ENCODE peak calls at places on chromosomes 16 and 17, in seven cellular contexts. One of them, this sample, is unnamed.

GRCh38 chr17:31535581-31535981 is 144.1 kb downstream of the RAB11FIP4 start:
- DNase-seq in stimulated activated naive CD8-positive, alpha-beta T cell treated with anti-CD3 and anti-CD28 coated beads, Interleukin-15, Interleukin-2, amounts not matched to agents 100 U/mL and 50 U/mL, for 24 hours: peak
- DNase-seq in stimulated activated CD4-positive, alpha-beta T cell treated with anti-CD3 and anti-CD28 coated beads, Interleukin-2, amount 100 ng/mL, for 48 hours: no peak
- DNase-seq in activated T-helper 1 cell treated with anti-CD3 and anti-CD28 coated beads, Interleukin-2, amount 50 U/mL, for 16 hours: no peak
- DNase-seq in NCI-H1436: no peak
- DNase-seq in HT-29: no peak
- DNase-seq in NCI-H1105: no peak
- DNase-seq in this sample: no peak

GRCh38 chr16:73040136-73040535 is 7.8 kb downstream of the ZFHX3 start:
- DNase-seq in stimulated activated naive CD8-positive, alpha-beta T cell treated with anti-CD3 and anti-CD28 coated beads, Interleukin-15, Interleukin-2, amounts not matched to agents 100 U/mL and 50 U/mL, for 24 hours: no peak
- DNase-seq in HT-29: no peak
- DNase-seq in activated T-helper 1 cell treated with anti-CD3 and anti-CD28 coated beads, Interleukin-2, amount 50 U/mL, for 16 hours: no peak
- DNase-seq in NCI-H1436: peak
- DNase-seq in NCI-H1105: peak
- DNase-seq in stimulated activated CD4-positive, alpha-beta T cell treated with anti-CD3 and anti-CD28 coated beads, Interleukin-2, amount 100 ng/mL, for 48 hours: no peak
- DNase-seq in this sample: no peak

GRCh38 chr16:11356573-11357331 is 11.5 kb downstream of the RMI2 start:
- DNase-seq in activated T-helper 1 cell treated with anti-CD3 and anti-CD28 coated beads, Interleukin-2, amount 50 U/mL, for 16 hours: peak
- DNase-seq in stimulated activated naive CD8-positive, alpha-beta T cell treated with anti-CD3 and anti-CD28 coated beads, Interleukin-15, Interleukin-2, amounts not matched to agents 100 U/mL and 50 U/mL, for 24 hours: peak
- DNase-seq in stimulated activated CD4-positive, alpha-beta T cell treated with anti-CD3 and anti-CD28 coated beads, Interleukin-2, amount 100 ng/mL, for 48 hours: peak
- DNase-seq in NCI-H1105: peak
- DNase-seq in NCI-H1436: peak
- DNase-seq in HT-29: peak
- DNase-seq in this sample: peak

GRCh38 chr16:78437352-78437968 is 338.0 kb downstream of the WWOX start:
- DNase-seq in NCI-H1436: peak
- DNase-seq in stimulated activated CD4-positive, alpha-beta T cell treated with anti-CD3 and anti-CD28 coated beads, Interleukin-2, amount 100 ng/mL, for 48 hours: peak
- DNase-seq in stimulated activated naive CD8-positive, alpha-beta T cell treated with anti-CD3 and anti-CD28 coated beads, Interleukin-15, Interleukin-2, amounts not matched to agents 100 U/mL and 50 U/mL, for 24 hours: peak
- DNase-seq in HT-29: peak
- DNase-seq in activated T-helper 1 cell treated with anti-CD3 and anti-CD28 coated beads, Interleukin-2, amount 50 U/mL, for 16 hours: no peak
- DNase-seq in NCI-H1105: no peak
- DNase-seq in this sample: peak

GRCh38 chr16:27238016-27238587 is 30.5 kb downstream of the NSMCE1 start:
- DNase-seq in NCI-H1436: no peak
- DNase-seq in NCI-H1105: no peak
- DNase-seq in stimulated activated CD4-positive, alpha-beta T cell treated with anti-CD3 and anti-CD28 coated beads, Interleukin-2, amount 100 ng/mL, for 48 hours: no peak
- DNase-seq in activated T-helper 1 cell treated with anti-CD3 and anti-CD28 coated beads, Interleukin-2, amount 50 U/mL, for 16 hours: no peak
- DNase-seq in stimulated activated naive CD8-positive, alpha-beta T cell treated with anti-CD3 and anti-CD28 coated beads, Interleukin-15, Interleukin-2, amounts not matched to agents 100 U/mL and 50 U/mL, for 24 hours: peak
- DNase-seq in HT-29: peak
- DNase-seq in this sample: no peak

GRCh38 chr17:7557825-7558543 is 566 bp upstream of the TNFSF13 start:
- DNase-seq in HT-29: peak
- DNase-seq in stimulated activated naive CD8-positive, alpha-beta T cell treated with anti-CD3 and anti-CD28 coated beads, Interleukin-15, Interleukin-2, amounts not matched to agents 100 U/mL and 50 U/mL, for 24 hours: peak
- DNase-seq in NCI-H1436: peak
- DNase-seq in NCI-H1105: peak
- DNase-seq in stimulated activated CD4-positive, alpha-beta T cell treated with anti-CD3 and anti-CD28 coated beads, Interleukin-2, amount 100 ng/mL, for 48 hours: no peak
- DNase-seq in activated T-helper 1 cell treated with anti-CD3 and anti-CD28 coated beads, Interleukin-2, amount 50 U/mL, for 16 hours: no peak
- DNase-seq in this sample: peak

GRCh38 chr17:27810211-27810901 is 10.0 kb upstream of the NOS2 start:
- DNase-seq in NCI-H1105: no peak
- DNase-seq in stimulated activated CD4-positive, alpha-beta T cell treated with anti-CD3 and anti-CD28 coated beads, Interleukin-2, amount 100 ng/mL, for 48 hours: peak
- DNase-seq in HT-29: no peak
- DNase-seq in NCI-H1436: no peak
- DNase-seq in activated T-helper 1 cell treated with anti-CD3 and anti-CD28 coated beads, Interleukin-2, amount 50 U/mL, for 16 hours: no peak
- DNase-seq in stimulated activated naive CD8-positive, alpha-beta T cell treated with anti-CD3 and anti-CD28 coated beads, Interleukin-15, Interleukin-2, amounts not matched to agents 100 U/mL and 50 U/mL, for 24 hours: peak
- DNase-seq in this sample: no peak

GRCh38 chr17:59893617-59894100 is 738 bp downstream of the RPS6KB1 start:
- DNase-seq in HT-29: peak
- DNase-seq in stimulated activated CD4-positive, alpha-beta T cell treated with anti-CD3 and anti-CD28 coated beads, Interleukin-2, amount 100 ng/mL, for 48 hours: peak
- DNase-seq in NCI-H1105: no peak
- DNase-seq in stimulated activated naive CD8-positive, alpha-beta T cell treated with anti-CD3 and anti-CD28 coated beads, Interleukin-15, Interleukin-2, amounts not matched to agents 100 U/mL and 50 U/mL, for 24 hours: no peak
- DNase-seq in NCI-H1436: peak
- DNase-seq in activated T-helper 1 cell treated with anti-CD3 and anti-CD28 coated beads, Interleukin-2, amount 50 U/mL, for 16 hours: peak
- DNase-seq in this sample: no peak

GRCh38 chr16:1331712-1332617 is 1.5 kb upstream of the BAIAP3 start:
- DNase-seq in NCI-H1105: peak
- DNase-seq in activated T-helper 1 cell treated with anti-CD3 and anti-CD28 coated beads, Interleukin-2, amount 50 U/mL, for 16 hours: no peak
- DNase-seq in stimulated activated naive CD8-positive, alpha-beta T cell treated with anti-CD3 and anti-CD28 coated beads, Interleukin-15, Interleukin-2, amounts not matched to agents 100 U/mL and 50 U/mL, for 24 hours: peak
- DNase-seq in NCI-H1436: peak
- DNase-seq in stimulated activated CD4-positive, alpha-beta T cell treated with anti-CD3 and anti-CD28 coated beads, Interleukin-2, amount 100 ng/mL, for 48 hours: no peak
- DNase-seq in HT-29: peak
- DNase-seq in this sample: peak

GRCh38 chr17:71084219-71084618 is 914.9 kb downstream of the KCNJ2 start:
- DNase-seq in stimulated activated naive CD8-positive, alpha-beta T cell treated with anti-CD3 and anti-CD28 coated beads, Interleukin-15, Interleukin-2, amounts not matched to agents 100 U/mL and 50 U/mL, for 24 hours: peak
- DNase-seq in stimulated activated CD4-positive, alpha-beta T cell treated with anti-CD3 and anti-CD28 coated beads, Interleukin-2, amount 100 ng/mL, for 48 hours: no peak
- DNase-seq in HT-29: peak
- DNase-seq in NCI-H1105: peak
- DNase-seq in activated T-helper 1 cell treated with anti-CD3 and anti-CD28 coated beads, Interleukin-2, amount 50 U/mL, for 16 hours: no peak
- DNase-seq in NCI-H1436: no peak
- DNase-seq in this sample: no peak

GRCh38 chr16:78686601-78687000 is 587.1 kb downstream of the WWOX start:
- DNase-seq in stimulated activated naive CD8-positive, alpha-beta T cell treated with anti-CD3 and anti-CD28 coated beads, Interleukin-15, Interleukin-2, amounts not matched to agents 100 U/mL and 50 U/mL, for 24 hours: no peak
- DNase-seq in NCI-H1105: no peak
- DNase-seq in activated T-helper 1 cell treated with anti-CD3 and anti-CD28 coated beads, Interleukin-2, amount 50 U/mL, for 16 hours: no peak
- DNase-seq in stimulated activated CD4-positive, alpha-beta T cell treated with anti-CD3 and anti-CD28 coated beads, Interleukin-2, amount 100 ng/mL, for 48 hours: no peak
- DNase-seq in HT-29: no peak
- DNase-seq in NCI-H1436: no peak
- DNase-seq in this sample: no peak

GRCh38 chr16:53035176-53035942 is 17.3 kb downstream of the CHD9NB start:
- DNase-seq in HT-29: no peak
- DNase-seq in NCI-H1105: no peak
- DNase-seq in stimulated activated naive CD8-positive, alpha-beta T cell treated with anti-CD3 and anti-CD28 coated beads, Interleukin-15, Interleukin-2, amounts not matched to agents 100 U/mL and 50 U/mL, for 24 hours: no peak
- DNase-seq in stimulated activated CD4-positive, alpha-beta T cell treated with anti-CD3 and anti-CD28 coated beads, Interleukin-2, amount 100 ng/mL, for 48 hours: no peak
- DNase-seq in NCI-H1436: no peak
- DNase-seq in activated T-helper 1 cell treated with anti-CD3 and anti-CD28 coated beads, Interleukin-2, amount 50 U/mL, for 16 hours: no peak
- DNase-seq in this sample: no peak

GRCh38 chr17:17813055-17813724 is 23.6 kb downstream of the SREBF1 start:
- DNase-seq in NCI-H1436: no peak
- DNase-seq in stimulated activated CD4-positive, alpha-beta T cell treated with anti-CD3 and anti-CD28 coated beads, Interleukin-2, amount 100 ng/mL, for 48 hours: no peak
- DNase-seq in NCI-H1105: no peak
- DNase-seq in activated T-helper 1 cell treated with anti-CD3 and anti-CD28 coated beads, Interleukin-2, amount 50 U/mL, for 16 hours: no peak
- DNase-seq in stimulated activated naive CD8-positive, alpha-beta T cell treated with anti-CD3 and anti-CD28 coated beads, Interleukin-15, Interleukin-2, amounts not matched to agents 100 U/mL and 50 U/mL, for 24 hours: no peak
- DNase-seq in HT-29: no peak
- DNase-seq in this sample: no peak